ENCODE peak calls at places on chromosomes 1 and 21, in four cellular contexts. V is sigmoid colon, J is endodermal cell, A is type B pancreatic cell. B is an unnamed sample.

GRCh38 chr1:14300991-14301703 is 297.3 kb upstream of the KAZN start:
- DNase-seq in V (peak), J (no peak), A (no peak), B (no peak)

GRCh38 chr1:101200513-101200912 is 36.3 kb upstream of the S1PR1 start:
- DNase-seq in V (no peak), J (peak), A (no peak), B (no peak)

GRCh38 chr21:45872471-45872870 is 109.1 kb upstream of the COL6A1 start:
- DNase-seq in V (peak), J (no peak), A (peak), B (no peak)

GRCh38 chr1:204670152-204670927 is 15.2 kb downstream of the LRRN2 start:
- DNase-seq in V (no peak), J (no peak), A (no peak), B (no peak)

GRCh38 chr21:26115346-26115745 is 55.2 kb downstream of the APP start:
- DNase-seq in V (no peak), J (no peak), A (no peak), B (no peak)

GRCh38 chr1:34655206-34655909 is 99.5 kb upstream of the GJB5 start:
- DNase-seq in V (no peak), J (no peak), A (no peak), B (no peak)

GRCh38 chr1:204437796-204438570 is 26.4 kb upstream of the PPP1R15B start:
- DNase-seq in V (no peak), J (peak), A (no peak), B (no peak)

GRCh38 chr1:103514920-103515503 is 10.5 kb upstream of the RNPC3 start:
- DNase-seq in V (no peak), J (no peak), A (no peak), B (no peak)

GRCh38 chr1:41240806-41241747 is 1.0 kb downstream of the SCMH1 start:
- DNase-seq in V (peak), J (peak), A (peak), B (peak)

GRCh38 chr1:231626951-231627614 is 493 bp downstream of the DISC1 start:
- DNase-seq in V (peak), J (peak), A (peak), B (no peak)

GRCh38 chr21:31276663-31277062 is 67.4 kb downstream of the TIAM1 start:
- DNase-seq in V (no peak), J (peak), A (no peak), B (no peak)

GRCh38 chr1:28417441-28418277 is 48.1 kb downstream of the PHACTR4 start:
- DNase-seq in V (no peak), J (no peak), A (no peak), B (no peak)

GRCh38 chr1:68232354-68233148 is at the start of gene WLS:
- DNase-seq in V (peak), J (peak), A (peak), B (peak)

GRCh38 chr1:42085596-42085995 is 67.6 kb upstream of the GUCA2B start:
- DNase-seq in V (no peak), J (no peak), A (no peak), B (no peak)

GRCh38 chr1:91583326-91583755 is 82.7 kb downstream of the CDC7 start:
- DNase-seq in V (no peak), J (no peak), A (no peak), B (no peak)

GRCh38 chr1:172135923-172136610 is 284.4 kb upstream of the C1orf105 start:
- DNase-seq in V (no peak), J (no peak), A (no peak), B (no peak)

GRCh38 chr1:202964755-202965440 is 2.2 kb downstream of the CYB5R1 start:
- DNase-seq in V (no peak), J (peak), A (no peak), B (no peak)

GRCh38 chr1:24487455-24487854 is 15.2 kb upstream of the RCAN3 start:
- DNase-seq in V (no peak), J (no peak), A (no peak), B (no peak)

GRCh38 chr1:24490101-24490781 is 12.4 kb upstream of the RCAN3 start:
- DNase-seq in V (no peak), J (no peak), A (no peak), B (no peak)

GRCh38 chr1:24493785-24494184 is 8.9 kb upstream of the RCAN3 start:
- DNase-seq in V (no peak), J (no peak), A (no peak), B (no peak)

GRCh38 chr1:24489674-24490073 is 13.0 kb upstream of the RCAN3 start:
- DNase-seq in V (no peak), J (no peak), A (no peak), B (no peak)

DNA sequence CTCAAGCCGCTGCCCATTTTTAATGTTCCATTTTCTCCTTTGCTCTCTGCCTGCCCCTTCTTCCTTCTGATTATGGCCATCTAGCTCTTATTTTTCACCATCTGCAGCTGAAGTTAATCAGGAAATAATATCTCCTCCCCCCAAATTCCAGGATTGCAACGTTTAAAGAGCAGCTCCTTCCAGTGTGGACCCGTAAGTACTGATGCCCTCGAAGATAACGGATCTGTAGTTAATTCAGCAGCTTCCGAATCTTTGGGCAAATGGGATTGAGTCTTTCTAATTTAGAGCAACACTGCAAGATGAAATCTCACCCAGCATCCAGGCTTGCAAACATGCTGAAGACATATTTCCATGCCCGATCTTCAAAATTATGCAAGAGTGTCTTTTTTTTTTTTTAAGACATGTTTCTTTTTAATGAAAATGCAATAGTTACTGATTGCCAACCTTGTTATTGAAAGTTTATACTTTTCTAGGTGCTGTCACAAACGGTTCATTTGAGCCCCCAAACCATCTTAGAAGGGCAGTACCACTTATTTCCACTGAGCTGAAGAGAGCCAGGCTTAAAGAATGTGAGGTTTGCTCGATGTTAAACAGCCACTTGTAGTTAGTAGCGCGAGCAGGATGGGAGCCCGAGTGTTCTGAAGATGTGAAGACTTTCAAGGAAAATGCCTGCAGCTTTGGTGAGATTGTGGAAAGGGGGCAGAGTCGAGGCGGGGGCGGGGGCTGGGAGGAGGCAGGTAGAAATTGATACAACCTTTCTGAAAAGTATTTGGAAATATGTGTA is 10.9 kb upstream of the RCAN3 start:
- DNase-seq in V (no peak), J (no peak), A (no peak), B (no peak)
- TF ChIP-seq CTCF in V (no peak), J (peak), A (peak), B (no peak)

DNA sequence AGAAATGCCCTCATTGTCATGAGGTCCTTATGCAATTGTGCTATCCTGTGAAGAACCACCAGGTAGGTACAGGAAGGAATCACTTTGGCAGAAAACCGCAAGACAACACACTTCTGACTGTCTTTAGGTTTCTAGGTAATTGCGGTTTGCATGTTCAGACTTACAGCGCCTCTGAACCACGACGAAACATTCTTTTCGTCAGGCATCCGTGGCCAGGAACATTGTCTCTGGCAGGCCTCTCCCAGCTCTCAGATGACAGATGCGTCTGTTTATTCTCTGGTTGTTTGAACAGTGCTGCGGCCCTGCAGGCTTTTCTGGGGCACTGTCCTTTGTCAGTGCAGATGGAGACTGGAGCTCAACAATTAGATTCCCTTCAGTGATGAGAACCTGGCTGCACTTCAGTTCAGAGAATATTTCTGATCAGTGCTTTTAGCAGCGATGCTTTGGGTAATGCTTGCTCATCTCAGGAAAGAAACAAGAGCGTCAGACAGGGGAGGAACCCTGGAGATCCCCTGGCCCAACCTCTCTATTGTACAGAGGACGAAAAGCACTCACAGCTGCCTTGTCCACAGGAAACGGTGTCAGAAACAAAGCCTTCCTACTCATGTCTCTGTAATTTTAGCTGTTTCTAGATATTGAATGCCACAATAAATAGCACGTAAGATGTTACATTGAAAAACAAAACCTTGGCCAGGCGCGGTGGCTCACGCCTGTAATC is 63.5 kb downstream of the B3GALT5 start:
- DNase-seq in V (peak), J (no peak), A (no peak), B (no peak)
- TF ChIP-seq CTCF in V (no peak), J (no peak), A (peak), B (no peak)

DNA sequence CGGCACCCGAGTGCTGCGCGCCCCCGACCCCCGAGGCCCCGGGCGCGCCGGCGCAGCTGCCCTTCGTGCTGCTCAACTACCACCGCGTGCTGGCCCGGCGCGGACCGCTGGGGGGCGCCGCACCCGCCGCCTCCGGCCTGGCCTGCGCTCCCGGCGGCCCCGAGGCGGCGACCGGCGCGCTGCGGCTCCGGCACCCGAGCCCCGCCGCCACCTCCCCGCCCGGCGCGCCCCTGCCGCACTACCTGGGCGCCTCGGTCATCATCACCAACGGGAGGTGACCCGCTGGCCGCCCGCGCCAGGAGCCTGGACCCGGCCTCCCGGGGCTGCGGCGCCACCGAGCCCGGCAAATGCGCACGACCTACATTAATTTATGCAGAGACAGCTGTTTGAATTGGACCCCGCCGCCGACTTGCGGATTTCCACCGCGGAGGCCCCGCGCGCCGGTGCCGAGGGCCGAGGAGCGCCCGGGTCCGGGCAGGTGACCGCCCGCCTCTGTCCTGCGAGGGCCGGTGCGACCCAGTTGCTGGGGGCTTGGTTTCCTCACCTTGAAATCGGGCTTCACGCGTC is 49.0 kb downstream of the SIM2 start:
- DNase-seq in V (no peak), J (peak), A (peak), B (no peak)
- TF ChIP-seq CTCF in V (no peak), J (no peak), A (peak), B (peak)

GRCh38 chr1:9900142-9901043 is 9.7 kb downstream of the CTNNBIP1 start:
- DNase-seq in V (no peak), J (no peak), A (no peak), B (peak)
- TF ChIP-seq CTCF in V (no peak), J (no peak), A (no peak), B (no peak)

GRCh38 chr1:26530898-26531598 is 1.5 kb downstream of the RPS6KA1 start:
- DNase-seq in V (no peak), J (peak), A (no peak), B (no peak)
- TF ChIP-seq CTCF in V (no peak), J (peak), A (no peak), B (peak)

GRCh38 chr1:192147221-192147620 is 11.0 kb upstream of the RGS18 start:
- DNase-seq in V (no peak), J (no peak), A (no peak), B (no peak)

GRCh38 chr1:192147626-192148025 is 10.6 kb upstream of the RGS18 start:
- DNase-seq in V (no peak), J (no peak), A (no peak), B (no peak)

GRCh38 chr1:192157067-192157466 is 1.2 kb upstream of the RGS18 start:
- DNase-seq in V (no peak), J (no peak), A (no peak), B (no peak)

GRCh38 chr1:192153276-192153675 is 5.0 kb upstream of the RGS18 start:
- DNase-seq in V (no peak), J (no peak), A (no peak), B (no peak)

DNA sequence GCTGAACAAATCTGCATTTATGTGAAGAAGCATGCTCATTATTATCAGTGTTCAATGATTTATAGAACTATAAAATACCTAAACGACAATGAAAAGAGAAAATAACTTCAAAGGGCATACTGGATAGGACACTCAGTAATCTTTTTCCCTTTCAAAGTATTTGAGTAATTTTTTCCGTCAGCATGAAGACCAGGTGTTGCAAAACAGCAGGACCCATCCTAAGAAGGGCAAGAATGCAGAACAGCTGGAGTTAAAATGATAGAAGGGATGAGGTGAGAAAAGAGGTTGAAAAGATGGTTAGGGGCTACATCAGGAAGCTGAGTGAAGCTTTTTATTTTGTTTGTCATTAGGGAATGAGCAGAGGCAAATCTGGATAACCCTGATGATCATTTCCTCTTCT is 7.1 kb upstream of the RGS18 start:
- DNase-seq in V (no peak), J (no peak), A (no peak), B (no peak)
- TF ChIP-seq CTCF in V (no peak), J (no peak), A (no peak), B (no peak)

GRCh38 chr1:200042119-200042436 is 14.6 kb downstream of the NR5A2 start:
- DNase-seq in V (no peak), J (peak), A (no peak), B (no peak)
- TF ChIP-seq CTCF in V (no peak), J (no peak), A (no peak), B (no peak)